ENCODE peak calls at places on chromosome 20, in six cellular contexts. One of them, this sample, is unnamed.

GRCh38 chr20:1874534-1875168 is 20.6 kb upstream of the SIRPA start:
- DNase-seq in RWPE1: no peak
- DNase-seq in AG04450: no peak
- DNase-seq in mesothelial cell of epicardium: no peak
- DNase-seq in right lobe of liver: no peak
- DNase-seq in RWPE2: no peak
- DNase-seq in this sample: no peak

GRCh38 chr20:57140416-57140965 is 126.0 kb downstream of the BMP7 start:
- DNase-seq in RWPE2: no peak
- DNase-seq in RWPE1: no peak
- DNase-seq in mesothelial cell of epicardium: no peak
- DNase-seq in right lobe of liver: no peak
- DNase-seq in AG04450: no peak
- DNase-seq in this sample: no peak

GRCh38 chr20:49187330-49188100 is 619 bp downstream of the STAU1 start:
- DNase-seq in RWPE2: peak; percentile 76
- DNase-seq in mesothelial cell of epicardium: no peak
- DNase-seq in AG04450: no peak
- DNase-seq in right lobe of liver: peak; percentile 64
- DNase-seq in RWPE1: peak; percentile 50
- DNase-seq in this sample: peak; percentile 52

GRCh38 chr20:36672991-36673390 is 27.0 kb upstream of the SLA2 start:
- DNase-seq in AG04450: peak; percentile 23
- DNase-seq in right lobe of liver: no peak
- DNase-seq in mesothelial cell of epicardium: no peak
- DNase-seq in RWPE2: no peak
- DNase-seq in RWPE1: no peak
- DNase-seq in this sample: no peak

GRCh38 chr20:25360631-25361286 is 29.9 kb downstream of the ABHD12 start:
- DNase-seq in AG04450: no peak
- DNase-seq in mesothelial cell of epicardium: peak; percentile 68
- DNase-seq in RWPE1: peak; percentile 19
- DNase-seq in right lobe of liver: no peak
- DNase-seq in RWPE2: no peak
- DNase-seq in this sample: no peak

GRCh38 chr20:60250251-60250650 is 292.0 kb downstream of the CDH26 start:
- DNase-seq in mesothelial cell of epicardium: no peak
- DNase-seq in right lobe of liver: no peak
- DNase-seq in RWPE1: no peak
- DNase-seq in AG04450: no peak
- DNase-seq in RWPE2: no peak
- DNase-seq in this sample: no peak

GRCh38 chr20:13289031-13289430 is 68.0 kb downstream of the ISM1 start:
- DNase-seq in AG04450: no peak
- DNase-seq in RWPE2: no peak
- DNase-seq in mesothelial cell of epicardium: no peak
- DNase-seq in right lobe of liver: no peak
- DNase-seq in RWPE1: no peak
- DNase-seq in this sample: no peak

GRCh38 chr20:16350465-16350864 is 222.8 kb downstream of the KIF16B start:
- DNase-seq in RWPE1: peak; percentile 55
- DNase-seq in right lobe of liver: no peak
- DNase-seq in RWPE2: no peak
- DNase-seq in AG04450: no peak
- DNase-seq in mesothelial cell of epicardium: no peak
- DNase-seq in this sample: no peak

GRCh38 chr20:32737371-32738223 is 5.7 kb downstream of the COMMD7 start:
- DNase-seq in RWPE2: no peak
- DNase-seq in mesothelial cell of epicardium: no peak
- DNase-seq in right lobe of liver: no peak
- DNase-seq in AG04450: peak; percentile 65
- DNase-seq in RWPE1: no peak
- DNase-seq in this sample: no peak

GRCh38 chr20:1922786-1923185 is 27.6 kb downstream of the SIRPA start:
- DNase-seq in mesothelial cell of epicardium: no peak
- DNase-seq in RWPE1: no peak
- DNase-seq in RWPE2: no peak
- DNase-seq in AG04450: no peak
- DNase-seq in right lobe of liver: no peak
- DNase-seq in this sample: no peak

GRCh38 chr20:26208296-26209091 is 511.8 kb upstream of the ZNF337 start:
- DNase-seq in right lobe of liver: peak; percentile 44
- DNase-seq in mesothelial cell of epicardium: peak; percentile 49
- DNase-seq in RWPE2: peak; percentile 38
- DNase-seq in AG04450: no peak
- DNase-seq in RWPE1: no peak
- DNase-seq in this sample: peak; percentile 70

GRCh38 chr20:53859684-53860083 is 210.7 kb downstream of the BCAS1 start:
- DNase-seq in AG04450: no peak
- DNase-seq in mesothelial cell of epicardium: no peak
- DNase-seq in RWPE2: no peak
- DNase-seq in RWPE1: no peak
- DNase-seq in right lobe of liver: no peak
- DNase-seq in this sample: no peak

GRCh38 chr20:60060593-60060992 is 102.4 kb downstream of the CDH26 start:
- DNase-seq in mesothelial cell of epicardium: no peak
- DNase-seq in AG04450: no peak
- DNase-seq in RWPE2: peak; percentile 92
- DNase-seq in RWPE1: peak; percentile 58
- DNase-seq in right lobe of liver: no peak
- DNase-seq in this sample: no peak

GRCh38 chr20:35698298-35699126 is 640 bp downstream of the NFS1 start:
- DNase-seq in mesothelial cell of epicardium: no peak
- DNase-seq in right lobe of liver: no peak
- DNase-seq in AG04450: no peak
- DNase-seq in RWPE2: peak; percentile 81
- DNase-seq in RWPE1: peak; percentile 65
- DNase-seq in this sample: no peak

GRCh38 chr20:57250607-57251343 is 15.7 kb downstream of the BMP7 start:
- DNase-seq in mesothelial cell of epicardium: no peak
- DNase-seq in RWPE2: no peak
- DNase-seq in RWPE1: no peak
- DNase-seq in AG04450: no peak
- DNase-seq in right lobe of liver: no peak
- DNase-seq in this sample: no peak

GRCh38 chr20:62515280-62515679 is 39.5 kb upstream of the GATA5 start:
- DNase-seq in AG04450: no peak
- DNase-seq in right lobe of liver: no peak
- DNase-seq in mesothelial cell of epicardium: no peak
- DNase-seq in RWPE1: no peak
- DNase-seq in RWPE2: no peak
- DNase-seq in this sample: no peak

GRCh38 chr20:49685809-49686208 is 27.9 kb downstream of the B4GALT5 start:
- DNase-seq in right lobe of liver: no peak
- DNase-seq in AG04450: no peak
- DNase-seq in mesothelial cell of epicardium: no peak
- DNase-seq in RWPE1: no peak
- DNase-seq in RWPE2: no peak
- DNase-seq in this sample: no peak

GRCh38 chr20:37297066-37297736 is 7.7 kb downstream of the MANBAL start:
- DNase-seq in mesothelial cell of epicardium: no peak
- DNase-seq in RWPE1: no peak
- DNase-seq in right lobe of liver: no peak
- DNase-seq in AG04450: peak; percentile 34
- DNase-seq in RWPE2: no peak
- DNase-seq in this sample: no peak

GRCh38 chr20:23214903-23215302 is 128.8 kb upstream of the CD93 start:
- DNase-seq in RWPE1: no peak
- DNase-seq in RWPE2: no peak
- DNase-seq in right lobe of liver: no peak
- DNase-seq in AG04450: no peak
- DNase-seq in mesothelial cell of epicardium: no peak
- DNase-seq in this sample: no peak

GRCh38 chr20:41447026-41447425 is 80.4 kb upstream of the EMILIN3 start:
- DNase-seq in right lobe of liver: no peak
- DNase-seq in RWPE2: no peak
- DNase-seq in mesothelial cell of epicardium: no peak
- DNase-seq in AG04450: no peak
- DNase-seq in RWPE1: no peak
- DNase-seq in this sample: no peak

GRCh38 chr20:45306431-45306982 is at the start of gene RBPJL:
- DNase-seq in AG04450: no peak
- DNase-seq in right lobe of liver: no peak
- DNase-seq in RWPE1: peak; percentile 49
- DNase-seq in RWPE2: no peak
- DNase-seq in mesothelial cell of epicardium: peak; percentile 62
- DNase-seq in this sample: no peak

GRCh38 chr20:50054626-50055511 is 58.1 kb downstream of the UBE2V1 start:
- DNase-seq in RWPE1: no peak
- DNase-seq in RWPE2: no peak
- DNase-seq in AG04450: no peak
- DNase-seq in right lobe of liver: no peak
- DNase-seq in mesothelial cell of epicardium: peak; percentile 55
- DNase-seq in this sample: no peak

GRCh38 chr20:31815408-31816188 is 3.6 kb upstream of the MYLK2 start:
- DNase-seq in AG04450: no peak
- DNase-seq in right lobe of liver: no peak
- DNase-seq in RWPE2: peak; percentile 77
- DNase-seq in RWPE1: no peak
- DNase-seq in mesothelial cell of epicardium: no peak
- DNase-seq in this sample: peak; percentile 76

GRCh38 chr20:43751167-43752050 is 24.6 kb upstream of the GTSF1L start:
- DNase-seq in mesothelial cell of epicardium: no peak
- DNase-seq in RWPE1: peak; percentile 82
- DNase-seq in AG04450: peak; percentile 66
- DNase-seq in right lobe of liver: no peak
- DNase-seq in RWPE2: no peak
- DNase-seq in this sample: no peak

GRCh38 chr20:1424336-1424735 is 31.5 kb upstream of the FKBP1A start:
- DNase-seq in RWPE1: no peak
- DNase-seq in mesothelial cell of epicardium: no peak
- DNase-seq in right lobe of liver: no peak
- DNase-seq in RWPE2: no peak
- DNase-seq in AG04450: no peak
- DNase-seq in this sample: no peak

GRCh38 chr20:56308036-56308435 is 50.7 kb upstream of the FAM210B start:
- DNase-seq in RWPE2: no peak
- DNase-seq in mesothelial cell of epicardium: no peak
- DNase-seq in RWPE1: no peak
- DNase-seq in AG04450: no peak
- DNase-seq in right lobe of liver: no peak
- DNase-seq in this sample: no peak

GRCh38 chr20:18031888-18032509 is 25.7 kb downstream of the OVOL2 start:
- DNase-seq in RWPE1: no peak
- DNase-seq in right lobe of liver: no peak
- DNase-seq in mesothelial cell of epicardium: no peak
- DNase-seq in RWPE2: no peak
- DNase-seq in AG04450: no peak
- DNase-seq in this sample: no peak

GRCh38 chr20:18030020-18030419 is 27.7 kb downstream of the OVOL2 start:
- DNase-seq in mesothelial cell of epicardium: no peak
- DNase-seq in right lobe of liver: peak; percentile 15
- DNase-seq in RWPE2: no peak
- DNase-seq in RWPE1: no peak
- DNase-seq in AG04450: no peak
- DNase-seq in this sample: no peak

GRCh38 chr20:18031050-18031449 is 26.7 kb downstream of the OVOL2 start:
- DNase-seq in mesothelial cell of epicardium: no peak
- DNase-seq in RWPE2: no peak
- DNase-seq in AG04450: no peak
- DNase-seq in RWPE1: no peak
- DNase-seq in right lobe of liver: no peak
- DNase-seq in this sample: no peak

GRCh38 chr20:18034039-18034438 is 23.7 kb downstream of the OVOL2 start:
- DNase-seq in right lobe of liver: peak; percentile 10
- DNase-seq in RWPE2: no peak
- DNase-seq in mesothelial cell of epicardium: no peak
- DNase-seq in RWPE1: no peak
- DNase-seq in AG04450: no peak
- DNase-seq in this sample: no peak

DNA sequence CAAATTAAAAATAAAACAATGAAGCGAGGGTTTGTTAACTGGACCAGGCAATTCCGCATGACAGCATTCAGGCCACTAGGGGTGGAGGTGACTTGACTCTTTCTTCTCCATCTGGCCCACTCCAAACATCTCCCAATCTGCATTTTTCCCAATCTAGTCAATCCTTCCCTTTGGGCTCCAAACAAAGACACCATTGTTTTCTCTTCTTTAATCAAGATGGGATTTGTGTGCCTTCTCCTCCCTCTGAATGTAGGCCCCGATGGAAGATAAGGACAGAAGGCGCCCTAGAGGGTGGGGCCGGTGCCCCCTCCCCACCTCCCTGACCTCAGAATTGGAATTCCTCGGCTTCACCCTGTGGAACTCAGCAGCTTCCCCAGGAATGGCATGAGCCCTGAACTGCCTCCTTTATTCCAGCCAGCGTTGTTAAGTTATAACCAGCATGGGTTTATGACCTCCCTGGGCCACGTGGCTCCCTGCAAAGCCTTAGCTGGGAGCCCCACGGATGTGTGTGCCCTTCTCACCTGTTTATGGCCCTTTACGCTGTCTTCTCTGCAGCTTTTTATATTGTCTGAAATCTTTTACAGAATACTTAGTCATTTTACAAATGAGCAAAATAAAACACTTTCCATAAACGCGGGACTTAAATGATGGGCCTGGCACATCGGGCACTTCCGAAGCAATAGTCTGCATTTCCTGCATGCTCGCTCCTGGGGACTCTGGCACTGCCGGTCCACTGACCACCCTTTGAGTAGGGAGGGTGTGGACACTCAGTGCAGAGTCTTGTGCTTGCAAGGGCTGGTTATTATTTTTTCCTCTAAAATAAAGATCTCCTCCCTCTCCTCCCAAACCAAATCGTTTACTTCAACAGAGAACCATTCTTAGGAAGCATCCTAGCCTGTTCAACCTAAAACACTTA is 24.5 kb downstream of the OVOL2 start:
- DNase-seq in mesothelial cell of epicardium: no peak
- DNase-seq in AG04450: no peak
- DNase-seq in right lobe of liver: peak; percentile 15
- DNase-seq in RWPE1: no peak
- DNase-seq in RWPE2: no peak
- DNase-seq in this sample: no peak
- TF ChIP-seq CTCF in mesothelial cell of epicardium: peak; percentile 33
- TF ChIP-seq CTCF in AG04450: no peak
- TF ChIP-seq CTCF in right lobe of liver: no peak
- TF ChIP-seq CTCF in RWPE1: no peak
- TF ChIP-seq CTCF in RWPE2: no peak
- TF ChIP-seq CTCF in this sample: no peak

GRCh38 chr20:52001999-52002666 is 189.4 kb downstream of the ZFP64 start:
- DNase-seq in AG04450: no peak
- DNase-seq in RWPE1: no peak
- DNase-seq in mesothelial cell of epicardium: no peak
- DNase-seq in right lobe of liver: no peak
- DNase-seq in RWPE2: no peak
- DNase-seq in this sample: no peak
- TF ChIP-seq CTCF in AG04450: peak; percentile 40
- TF ChIP-seq CTCF in RWPE1: no peak
- TF ChIP-seq CTCF in mesothelial cell of epicardium: no peak
- TF ChIP-seq CTCF in right lobe of liver: no peak
- TF ChIP-seq CTCF in RWPE2: peak; percentile 46
- TF ChIP-seq CTCF in this sample: peak; percentile 54

GRCh38 chr20:10408427-10408826 is 25.6 kb downstream of the MKKS start:
- DNase-seq in AG04450: no peak
- DNase-seq in mesothelial cell of epicardium: no peak
- DNase-seq in right lobe of liver: no peak
- DNase-seq in RWPE1: no peak
- DNase-seq in RWPE2: no peak
- DNase-seq in this sample: no peak
- TF ChIP-seq CTCF in AG04450: no peak
- TF ChIP-seq CTCF in mesothelial cell of epicardium: no peak
- TF ChIP-seq CTCF in right lobe of liver: no peak
- TF ChIP-seq CTCF in RWPE1: no peak
- TF ChIP-seq CTCF in RWPE2: no peak
- TF ChIP-seq CTCF in this sample: no peak

GRCh38 chr20:325889-326644 is 715 bp downstream of the SOX12 start:
- DNase-seq in right lobe of liver: peak; percentile 72
- DNase-seq in AG04450: no peak
- DNase-seq in RWPE1: no peak
- DNase-seq in RWPE2: peak; percentile 84
- DNase-seq in mesothelial cell of epicardium: peak; percentile 77
- DNase-seq in this sample: peak; percentile 95
- TF ChIP-seq CTCF in right lobe of liver: no peak
- TF ChIP-seq CTCF in AG04450: no peak
- TF ChIP-seq CTCF in RWPE1: no peak
- TF ChIP-seq CTCF in RWPE2: no peak
- TF ChIP-seq CTCF in mesothelial cell of epicardium: no peak
- TF ChIP-seq CTCF in this sample: no peak

This sample was measured in chondrocyte.